ENCODE peak calls at places on chromosomes 5 and 9, in six cellular contexts. W is SK-N-SH, P is GM23338, B is HepG2, F is HCT116, J is Panc1. Q is an unnamed sample.

GRCh38 chr5:53397845-53398244 is 82.6 kb upstream of the FST start:
- DNase-seq in P (no peak), F (peak; percentile 18), J (no peak), B (no peak), W (no peak), Q (no peak)

GRCh38 chr5:154756203-154756870 is 1.2 kb downstream of the LARP1 start:
- DNase-seq in F (no peak), B (no peak), W (peak; percentile 68), J (no peak), P (no peak), Q (no peak)

GRCh38 chr5:176180339-176180738 is 57.9 kb upstream of the SIMC1 start:
- DNase-seq in B (no peak), W (no peak), F (no peak), P (no peak), J (no peak), Q (no peak)

GRCh38 chr9:14131353-14132088 is 182.4 kb downstream of the NFIB start:
- DNase-seq in W (peak; percentile 8), P (no peak), J (no peak), B (no peak), F (no peak), Q (no peak)

GRCh38 chr5:100430268-100430900 is 104.8 kb upstream of the FAM174A start:
- DNase-seq in J (peak; percentile 61), P (peak; percentile 79), W (peak; percentile 37), B (peak; percentile 26), F (peak; percentile 23), Q (peak; percentile 8)

GRCh38 chr5:54738118-54738972 is 220.8 kb downstream of the SNX18 start:
- DNase-seq in F (no peak), J (no peak), W (no peak), P (no peak), B (no peak), Q (no peak)

GRCh38 chr9:112142420-112142819 is 32.7 kb downstream of the SUSD1 start:
- DNase-seq in F (no peak), B (no peak), W (no peak), J (no peak), P (no peak), Q (no peak)

GRCh38 chr9:125121156-125121555 is 22.2 kb downstream of the SCAI start:
- DNase-seq in P (peak; percentile 58), F (no peak), B (peak; percentile 34), J (no peak), W (no peak), Q (no peak)

GRCh38 chr5:75021800-75022199 is 30.6 kb downstream of the GCNT4 start:
- DNase-seq in P (no peak), F (no peak), J (no peak), W (no peak), B (no peak), Q (no peak)

GRCh38 chr5:148268556-148268955 is at the start of gene SPINK13:
- DNase-seq in P (no peak), W (no peak), J (no peak), B (peak; percentile 36), F (peak; percentile 26), Q (no peak)

GRCh38 chr9:108156270-108156998 is 666.9 kb upstream of the KLF4 start:
- DNase-seq in P (no peak), W (no peak), B (no peak), J (no peak), F (peak; percentile 29), Q (peak; percentile 84)

GRCh38 chr9:94085062-94085639 is 887 bp downstream of the PTPDC1 start:
- DNase-seq in P (peak; percentile 62), B (peak; percentile 59), F (peak; percentile 82), W (no peak), J (no peak), Q (no peak)

GRCh38 chr9:69086769-69087168 is 51.2 kb downstream of the FXN start:
- DNase-seq in J (no peak), B (peak; percentile 61), F (no peak), W (no peak), P (no peak), Q (no peak)

DNA sequence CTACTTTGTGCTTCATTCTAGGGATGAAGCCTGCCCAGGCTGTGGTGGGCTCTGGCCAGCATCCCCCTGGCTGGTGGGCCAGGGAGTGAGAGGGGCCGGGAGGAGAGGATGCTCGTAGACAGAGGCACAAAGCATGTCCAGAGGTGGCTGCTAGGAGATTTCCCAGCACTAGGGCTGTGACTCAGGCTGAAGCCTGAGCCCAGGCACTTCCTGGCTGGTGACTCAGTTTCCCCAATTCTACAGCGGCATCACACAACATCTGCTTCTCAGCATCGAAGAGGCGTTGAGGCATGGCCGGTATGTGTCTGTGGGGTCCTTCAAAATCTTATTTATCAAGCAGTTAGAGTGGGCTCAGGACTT is 55.6 kb downstream of the DUSP1 start:
- DNase-seq in P (no peak), B (no peak), J (no peak), W (no peak), F (no peak), Q (no peak)
- TF ChIP-seq REST in P (no peak), B (no peak), J (no peak), W (no peak), F (no peak), Q (no peak)

GRCh38 chr5:59617186-59617771 is 276.2 kb downstream of the PDE4D start:
- DNase-seq in F (no peak), J (no peak), B (no peak), W (no peak), P (no peak), Q (no peak)
- H3K27ac ChIP-seq in F (no peak overlapping the region), J (no peak overlapping the region), B (no peak overlapping the region), W (no peak overlapping the region), P (no peak overlapping the region), Q (no peak overlapping the region)

GRCh38 chr9:136945333-136946227 is 537 bp downstream of the C8G start:
- DNase-seq in W (no peak), F (no peak), P (no peak), B (peak; percentile 31), J (no peak), Q (no peak)

GRCh38 chr9:136946228-136946892 is 1.3 kb downstream of the C8G start:
- DNase-seq in B (no peak), W (no peak), F (no peak), P (no peak), J (no peak), Q (no peak)

GRCh38 chr9:136944094-136944518 is 432 bp downstream of the FBXW5 start:
- DNase-seq in F (no peak), B (no peak), P (no peak), W (peak; percentile 90), J (no peak), Q (peak; percentile 39)

GRCh38 chr9:136943291-136944093 is 1.0 kb downstream of the FBXW5 start:
- DNase-seq in B (no peak), P (peak; percentile 67), W (peak; percentile 79), F (no peak), J (no peak), Q (no peak)

GRCh38 chr9:136944519-136945332 is at the start of the genes C8G and FBXW5:
- DNase-seq in F (peak; percentile 80), P (peak; percentile 97), B (peak; percentile 87), W (peak; percentile 100), J (peak; percentile 62), Q (peak; percentile 91)
- H3K27me3 ChIP-seq in F (no peaks in the 10 kb centered on the region), P (no peaks in the 10 kb centered on the region), B (no peaks in the 10 kb centered on the region), W (no peaks in the 10 kb centered on the region), J (no peaks in the 10 kb centered on the region), Q (no peaks in the 10 kb centered on the region)

GRCh38 chr5:162240734-162241133 is 173.2 kb downstream of the GABRG2 start:
- DNase-seq in B (no peak), J (no peak), F (no peak), W (no peak), P (no peak), Q (no peak)
- TF ChIP-seq REST in B (no peak), J (no peak), F (no peak), W (no peak), P (no peak), Q (no peak)

DNA sequence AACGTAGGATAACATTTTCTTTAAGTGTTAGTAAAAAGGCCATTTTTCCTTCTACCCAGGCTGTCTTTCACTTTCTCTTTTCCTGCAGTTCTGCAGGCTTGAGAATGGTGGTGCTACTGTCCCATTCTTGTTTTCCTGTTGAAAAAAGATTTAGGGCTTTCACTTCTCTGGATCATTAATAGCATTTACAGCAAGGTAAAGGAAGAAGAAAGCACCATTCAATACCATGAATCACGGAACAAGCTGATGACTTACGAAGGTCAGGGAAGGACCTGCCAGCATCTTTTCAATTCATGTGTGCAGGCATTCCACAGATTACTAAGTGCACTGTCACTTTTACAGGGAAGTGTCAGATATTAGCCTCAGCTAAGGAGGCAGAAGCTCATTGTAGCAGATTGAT is 292.8 kb downstream of the YTHDC2 start:
- DNase-seq in F (no peak), J (no peak), P (peak; percentile 64), B (no peak), W (no peak), Q (no peak)
- H3K27ac ChIP-seq in F (no peak overlapping the region), J (no peak overlapping the region), P (no peak overlapping the region), B (no peak overlapping the region), W (no peak overlapping the region), Q (no peak overlapping the region)

GRCh38 chr9:21967707-21968106 is 26.5 kb downstream of the CDKN2A start:
- DNase-seq in F (no peak), B (no peak), P (peak; percentile 26), W (no peak), J (no peak), Q (no peak)

GRCh38 chr9:21970001-21970799 is 24.0 kb downstream of the CDKN2A start:
- DNase-seq in P (peak; percentile 44), J (no peak), W (no peak), B (no peak), F (no peak), Q (no peak)

GRCh38 chr9:21970800-21971620 is 23.2 kb downstream of the CDKN2A start:
- DNase-seq in J (no peak), F (no peak), B (no peak), P (peak; percentile 50), W (no peak), Q (no peak)

GRCh38 chr9:21968331-21969010 is 25.7 kb downstream of the CDKN2A start:
- DNase-seq in B (no peak), W (peak; percentile 68), F (no peak), P (peak; percentile 59), J (no peak), Q (no peak)

DNA sequence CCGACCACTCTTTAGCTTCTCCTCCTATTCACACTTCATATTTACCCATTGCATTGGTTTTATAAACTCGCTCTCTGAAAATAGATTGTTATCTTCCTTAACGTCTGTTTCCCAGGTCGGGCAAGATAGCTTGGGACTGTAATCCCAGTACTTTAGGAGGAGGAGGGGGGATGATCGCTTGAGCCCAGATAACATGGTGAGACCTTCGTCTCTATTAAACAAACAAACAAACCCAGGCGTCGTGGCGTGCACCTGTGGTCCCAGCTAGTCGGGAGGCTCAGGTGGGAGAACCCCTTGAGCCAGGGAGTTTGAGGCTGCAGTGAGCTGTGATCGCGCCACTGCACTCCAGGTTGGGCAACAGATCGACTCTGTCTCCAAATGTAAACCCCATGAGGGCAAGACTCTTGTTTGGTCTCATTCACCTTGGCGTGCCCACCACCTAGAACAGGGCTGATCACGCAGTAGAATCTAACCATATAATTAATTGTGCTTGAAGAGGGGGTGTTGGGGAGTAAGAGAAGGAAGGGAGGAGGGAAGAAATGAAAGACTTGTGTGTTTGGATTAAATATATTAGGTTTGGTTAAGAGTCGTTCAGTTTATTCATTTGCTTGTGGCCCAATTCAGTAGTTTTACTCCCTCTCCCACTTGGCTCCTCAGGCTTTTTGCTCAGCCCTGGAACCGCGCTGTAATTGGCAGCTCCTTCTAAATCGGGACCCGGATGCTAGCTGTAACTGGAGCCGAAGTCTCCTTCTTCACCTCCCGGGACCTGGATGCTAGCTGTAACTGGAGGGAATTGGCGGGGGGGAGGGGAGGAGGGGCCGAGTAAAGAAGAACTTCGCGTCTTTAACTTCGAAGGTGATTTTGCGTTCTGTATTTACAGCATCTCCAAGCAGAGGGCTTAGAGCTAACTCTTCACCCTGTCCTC is 24.9 kb downstream of the CDKN2A start:
- DNase-seq in F (no peak), B (no peak), J (no peak), P (peak; percentile 93), W (no peak), Q (no peak)
- H3K27me3 ChIP-seq in F (no peaks in the 10 kb centered on the region), B (peaks cover 36% of the 10 kb centered on the region), J (no peaks in the 10 kb centered on the region), P (peaks cover 100% of the 10 kb centered on the region), W (peaks cover 72% of the 10 kb centered on the region), Q (no peaks in the 10 kb centered on the region)

GRCh38 chr9:106106396-106106795 is 412.1 kb downstream of the TMEM38B start:
- DNase-seq in J (no peak), W (no peak), P (no peak), F (no peak), B (no peak), Q (no peak)
- TF ChIP-seq REST in J (no peak), W (no peak), P (no peak), F (no peak), B (no peak), Q (no peak)